ENCODE peak calls at places on chromosomes 13 and 19, in six cellular contexts. One of them, this sample, is unnamed.

GRCh38 chr13:22285867-22286632 is 615.2 kb downstream of the FGF9 start:
- DNase-seq in lung: no peak
- DNase-seq in fibroblast of pulmonary artery: no peak
- DNase-seq in epithelial cell of esophagus: no peak
- DNase-seq in thoracic aorta: no peak
- DNase-seq in psoas muscle: no peak
- DNase-seq in this sample: no peak

GRCh38 chr19:4067396-4068057 is 828 bp upstream of the ZBTB7A start:
- DNase-seq in psoas muscle: peak
- DNase-seq in thoracic aorta: no peak
- DNase-seq in epithelial cell of esophagus: no peak
- DNase-seq in fibroblast of pulmonary artery: no peak
- DNase-seq in lung: no peak
- DNase-seq in this sample: no peak

GRCh38 chr13:80977168-80977567 is 636.2 kb upstream of the SPRY2 start:
- DNase-seq in thoracic aorta: no peak
- DNase-seq in epithelial cell of esophagus: peak
- DNase-seq in lung: no peak
- DNase-seq in psoas muscle: no peak
- DNase-seq in fibroblast of pulmonary artery: no peak
- DNase-seq in this sample: no peak

GRCh38 chr13:36619535-36619934 is 54.3 kb upstream of the SERTM1 start:
- DNase-seq in lung: no peak
- DNase-seq in fibroblast of pulmonary artery: no peak
- DNase-seq in thoracic aorta: no peak
- DNase-seq in epithelial cell of esophagus: no peak
- DNase-seq in psoas muscle: no peak
- DNase-seq in this sample: no peak

GRCh38 chr13:89726690-89727435 is 1620.6 kb upstream of the MIR17HG start:
- DNase-seq in thoracic aorta: no peak
- DNase-seq in epithelial cell of esophagus: peak
- DNase-seq in lung: no peak
- DNase-seq in psoas muscle: no peak
- DNase-seq in fibroblast of pulmonary artery: peak
- DNase-seq in this sample: peak

GRCh38 chr13:89865331-89865833 is 1482.1 kb upstream of the MIR17HG start:
- DNase-seq in fibroblast of pulmonary artery: no peak
- DNase-seq in lung: no peak
- DNase-seq in thoracic aorta: no peak
- DNase-seq in psoas muscle: no peak
- DNase-seq in epithelial cell of esophagus: peak
- DNase-seq in this sample: no peak

GRCh38 chr19:52200044-52200443 is 10.2 kb downstream of the PPP2R1A start:
- DNase-seq in lung: no peak
- DNase-seq in fibroblast of pulmonary artery: peak
- DNase-seq in epithelial cell of esophagus: peak
- DNase-seq in psoas muscle: peak
- DNase-seq in thoracic aorta: peak
- DNase-seq in this sample: peak

GRCh38 chr19:17469092-17469370 is 1.3 kb upstream of the SLC27A1 start:
- DNase-seq in psoas muscle: no peak
- DNase-seq in thoracic aorta: no peak
- DNase-seq in lung: no peak
- DNase-seq in fibroblast of pulmonary artery: no peak
- DNase-seq in epithelial cell of esophagus: no peak
- DNase-seq in this sample: no peak

GRCh38 chr19:48826606-48827020 is 9.7 kb downstream of the HSD17B14 start:
- DNase-seq in lung: peak
- DNase-seq in thoracic aorta: no peak
- DNase-seq in psoas muscle: no peak
- DNase-seq in fibroblast of pulmonary artery: no peak
- DNase-seq in epithelial cell of esophagus: no peak
- DNase-seq in this sample: no peak

GRCh38 chr13:80131204-80131603 is 209.7 kb downstream of the SPRY2 start:
- DNase-seq in lung: peak
- DNase-seq in fibroblast of pulmonary artery: peak
- DNase-seq in thoracic aorta: peak
- DNase-seq in epithelial cell of esophagus: no peak
- DNase-seq in psoas muscle: peak
- DNase-seq in this sample: peak

GRCh38 chr13:87234981-87235380 is 436.2 kb upstream of the SLITRK5 start:
- DNase-seq in psoas muscle: no peak
- DNase-seq in fibroblast of pulmonary artery: peak
- DNase-seq in epithelial cell of esophagus: no peak
- DNase-seq in thoracic aorta: no peak
- DNase-seq in lung: no peak
- DNase-seq in this sample: peak

GRCh38 chr13:34208326-34208725 is 390.4 kb downstream of the RFC3 start:
- DNase-seq in thoracic aorta: no peak
- DNase-seq in lung: no peak
- DNase-seq in psoas muscle: no peak
- DNase-seq in fibroblast of pulmonary artery: no peak
- DNase-seq in epithelial cell of esophagus: no peak
- DNase-seq in this sample: peak

GRCh38 chr19:29271341-29271740 is 58.4 kb upstream of the UQCRFS1 start:
- DNase-seq in psoas muscle: no peak
- DNase-seq in lung: no peak
- DNase-seq in thoracic aorta: no peak
- DNase-seq in fibroblast of pulmonary artery: no peak
- DNase-seq in epithelial cell of esophagus: no peak
- DNase-seq in this sample: no peak

GRCh38 chr19:43820098-43820860 is 6.8 kb upstream of the ZNF283 start:
- DNase-seq in thoracic aorta: no peak
- DNase-seq in fibroblast of pulmonary artery: peak
- DNase-seq in lung: no peak
- DNase-seq in psoas muscle: peak
- DNase-seq in epithelial cell of esophagus: peak
- DNase-seq in this sample: peak

GRCh38 chr13:110509478-110509926 is 52.0 kb downstream of the RAB20 start:
- DNase-seq in psoas muscle: no peak
- DNase-seq in fibroblast of pulmonary artery: no peak
- DNase-seq in lung: no peak
- DNase-seq in epithelial cell of esophagus: no peak
- DNase-seq in thoracic aorta: no peak
- DNase-seq in this sample: no peak

GRCh38 chr19:31518216-31518615 is 169.0 kb upstream of the TSHZ3 start:
- DNase-seq in thoracic aorta: no peak
- DNase-seq in lung: no peak
- DNase-seq in psoas muscle: no peak
- DNase-seq in epithelial cell of esophagus: no peak
- DNase-seq in fibroblast of pulmonary artery: no peak
- DNase-seq in this sample: no peak

GRCh38 chr19:12749938-12750521 is 1.6 kb upstream of the BEST2 start:
- DNase-seq in fibroblast of pulmonary artery: peak
- DNase-seq in thoracic aorta: no peak
- DNase-seq in psoas muscle: no peak
- DNase-seq in epithelial cell of esophagus: peak
- DNase-seq in lung: no peak
- DNase-seq in this sample: peak

GRCh38 chr19:41619018-41619571 is 7.8 kb downstream of the CEACAM4 start:
- DNase-seq in psoas muscle: no peak
- DNase-seq in epithelial cell of esophagus: no peak
- DNase-seq in lung: no peak
- DNase-seq in fibroblast of pulmonary artery: no peak
- DNase-seq in thoracic aorta: no peak
- DNase-seq in this sample: no peak

GRCh38 chr13:76017861-76018556 is 381.9 kb downstream of the LMO7 start:
- DNase-seq in lung: no peak
- DNase-seq in fibroblast of pulmonary artery: no peak
- DNase-seq in psoas muscle: no peak
- DNase-seq in epithelial cell of esophagus: no peak
- DNase-seq in thoracic aorta: no peak
- DNase-seq in this sample: no peak

GRCh38 chr13:76014618-76015315 is 378.6 kb downstream of the LMO7 start:
- DNase-seq in psoas muscle: no peak
- DNase-seq in thoracic aorta: no peak
- DNase-seq in epithelial cell of esophagus: peak
- DNase-seq in fibroblast of pulmonary artery: peak
- DNase-seq in lung: no peak
- DNase-seq in this sample: peak

GRCh38 chr13:76019421-76020044 is 383.4 kb downstream of the LMO7 start:
- DNase-seq in lung: no peak
- DNase-seq in epithelial cell of esophagus: peak
- DNase-seq in thoracic aorta: no peak
- DNase-seq in psoas muscle: no peak
- DNase-seq in fibroblast of pulmonary artery: no peak
- DNase-seq in this sample: no peak

GRCh38 chr13:76020421-76020955 is 384.4 kb downstream of the LMO7 start:
- DNase-seq in thoracic aorta: no peak
- DNase-seq in fibroblast of pulmonary artery: no peak
- DNase-seq in epithelial cell of esophagus: no peak
- DNase-seq in psoas muscle: no peak
- DNase-seq in lung: no peak
- DNase-seq in this sample: no peak

GRCh38 chr13:76016799-76017198 is 380.7 kb downstream of the LMO7 start:
- DNase-seq in thoracic aorta: no peak
- DNase-seq in lung: no peak
- DNase-seq in fibroblast of pulmonary artery: peak
- DNase-seq in psoas muscle: no peak
- DNase-seq in epithelial cell of esophagus: peak
- DNase-seq in this sample: peak
- TF ChIP-seq CTCF in thoracic aorta: no peak
- TF ChIP-seq CTCF in lung: no peak
- TF ChIP-seq CTCF in fibroblast of pulmonary artery: peak
- TF ChIP-seq CTCF in psoas muscle: no peak
- TF ChIP-seq CTCF in epithelial cell of esophagus: peak
- TF ChIP-seq CTCF in this sample: peak

DNA sequence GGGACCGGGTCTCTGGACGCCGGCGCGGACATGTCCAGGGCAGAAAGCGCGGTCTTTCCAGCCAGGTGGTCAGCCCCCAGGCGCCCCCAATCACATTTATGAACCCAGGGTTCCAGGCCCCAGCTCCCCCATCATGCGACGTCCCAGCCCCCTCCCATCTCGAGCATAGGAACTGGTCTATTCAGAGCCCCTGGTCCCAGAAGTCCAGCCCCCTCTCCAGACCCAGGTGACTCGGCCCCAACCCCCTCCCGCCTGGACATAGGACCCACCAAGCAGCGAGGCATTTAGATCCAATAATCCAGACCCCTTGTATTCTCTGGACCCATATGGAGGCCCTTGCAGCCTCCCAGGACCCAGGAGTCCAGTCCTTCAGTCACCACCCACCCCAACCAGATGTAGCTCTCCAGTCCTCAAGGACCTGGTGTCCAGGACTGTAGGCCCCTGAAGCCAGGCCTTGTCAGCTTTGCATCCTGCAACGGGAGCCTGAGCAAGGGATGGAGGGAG is 501 bp downstream of the APLP1 start:
- DNase-seq in fibroblast of pulmonary artery: no peak
- DNase-seq in epithelial cell of esophagus: no peak
- DNase-seq in psoas muscle: no peak
- DNase-seq in thoracic aorta: no peak
- DNase-seq in lung: no peak
- DNase-seq in this sample: no peak
- H3K4me3 ChIP-seq in fibroblast of pulmonary artery: peak
- H3K4me3 ChIP-seq in epithelial cell of esophagus: no peak
- H3K4me3 ChIP-seq in psoas muscle: peak
- H3K4me3 ChIP-seq in thoracic aorta: peak
- H3K4me3 ChIP-seq in lung: no peak
- H3K4me3 ChIP-seq in this sample: peak

GRCh38 chr19:10500247-10500592 is 2.9 kb downstream of the KEAP1 start:
- DNase-seq in thoracic aorta: no peak
- DNase-seq in psoas muscle: no peak
- DNase-seq in epithelial cell of esophagus: no peak
- DNase-seq in fibroblast of pulmonary artery: no peak
- DNase-seq in lung: no peak
- DNase-seq in this sample: no peak

GRCh38 chr19:10501971-10502523 is 1.1 kb downstream of the KEAP1 start:
- DNase-seq in fibroblast of pulmonary artery: peak
- DNase-seq in lung: peak
- DNase-seq in psoas muscle: peak
- DNase-seq in thoracic aorta: peak
- DNase-seq in epithelial cell of esophagus: peak
- DNase-seq in this sample: no peak

GRCh38 chr19:10503002-10503789 is at the start of gene KEAP1:
- DNase-seq in psoas muscle: no peak
- DNase-seq in thoracic aorta: no peak
- DNase-seq in lung: peak
- DNase-seq in epithelial cell of esophagus: peak
- DNase-seq in fibroblast of pulmonary artery: peak
- DNase-seq in this sample: peak

GRCh38 chr19:10499550-10500246 is 3.5 kb downstream of the KEAP1 start:
- DNase-seq in thoracic aorta: no peak
- DNase-seq in lung: no peak
- DNase-seq in psoas muscle: no peak
- DNase-seq in fibroblast of pulmonary artery: no peak
- DNase-seq in epithelial cell of esophagus: no peak
- DNase-seq in this sample: no peak

DNA sequence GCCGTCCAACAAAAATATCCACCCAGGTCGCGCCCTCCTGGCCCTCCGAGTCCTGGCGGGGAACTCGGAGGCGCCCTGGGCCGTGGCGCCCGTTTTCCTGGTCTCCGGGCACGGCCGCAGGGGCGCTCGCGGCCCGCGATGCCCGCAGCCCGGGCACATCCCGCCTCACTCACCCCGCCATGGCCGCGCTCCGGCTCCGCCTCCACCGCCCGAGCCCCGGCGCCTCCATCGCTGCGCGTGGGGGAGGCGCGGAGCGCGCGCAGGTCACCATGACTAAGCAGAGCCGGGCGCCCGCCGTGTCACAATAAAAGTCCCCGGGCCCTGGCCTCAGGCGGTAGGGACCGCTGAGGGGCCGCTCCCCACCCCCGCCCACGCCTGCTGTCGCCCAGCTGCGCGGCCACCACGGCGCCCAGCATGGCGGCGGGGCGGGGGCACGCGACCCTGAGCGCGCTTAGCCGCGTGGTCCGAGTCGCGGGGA is 593 bp downstream of the KEAP1 start:
- DNase-seq in psoas muscle: peak
- DNase-seq in lung: peak
- DNase-seq in epithelial cell of esophagus: peak
- DNase-seq in thoracic aorta: peak
- DNase-seq in fibroblast of pulmonary artery: peak
- DNase-seq in this sample: peak
- TF ChIP-seq CTCF in psoas muscle: no peak
- TF ChIP-seq CTCF in lung: no peak
- TF ChIP-seq CTCF in epithelial cell of esophagus: no peak
- TF ChIP-seq CTCF in thoracic aorta: no peak
- TF ChIP-seq CTCF in fibroblast of pulmonary artery: no peak
- TF ChIP-seq CTCF in this sample: no peak

GRCh38 chr19:47022140-47022536 is 2.5 kb downstream of the NPAS1 start:
- DNase-seq in lung: no peak
- DNase-seq in fibroblast of pulmonary artery: no peak
- DNase-seq in epithelial cell of esophagus: no peak
- DNase-seq in psoas muscle: no peak
- DNase-seq in thoracic aorta: no peak
- DNase-seq in this sample: no peak

GRCh38 chr19:47019431-47020041 is at the start of gene NPAS1:
- DNase-seq in fibroblast of pulmonary artery: no peak
- DNase-seq in psoas muscle: no peak
- DNase-seq in epithelial cell of esophagus: no peak
- DNase-seq in lung: no peak
- DNase-seq in thoracic aorta: no peak
- DNase-seq in this sample: no peak

GRCh38 chr19:47020132-47020805 is 632 bp downstream of the NPAS1 start:
- DNase-seq in thoracic aorta: no peak
- DNase-seq in fibroblast of pulmonary artery: no peak
- DNase-seq in epithelial cell of esophagus: no peak
- DNase-seq in lung: no peak
- DNase-seq in psoas muscle: no peak
- DNase-seq in this sample: no peak

GRCh38 chr19:47021536-47022139 is 2.0 kb downstream of the NPAS1 start:
- DNase-seq in fibroblast of pulmonary artery: no peak
- DNase-seq in epithelial cell of esophagus: no peak
- DNase-seq in psoas muscle: no peak
- DNase-seq in thoracic aorta: no peak
- DNase-seq in lung: no peak
- DNase-seq in this sample: no peak

GRCh38 chr19:47020992-47021496 is 1.4 kb downstream of the NPAS1 start:
- DNase-seq in fibroblast of pulmonary artery: peak
- DNase-seq in thoracic aorta: no peak
- DNase-seq in epithelial cell of esophagus: no peak
- DNase-seq in psoas muscle: no peak
- DNase-seq in lung: no peak
- DNase-seq in this sample: peak
- H3K4me3 ChIP-seq in fibroblast of pulmonary artery: peak
- H3K4me3 ChIP-seq in thoracic aorta: peak
- H3K4me3 ChIP-seq in epithelial cell of esophagus: peak
- H3K4me3 ChIP-seq in psoas muscle: peak
- H3K4me3 ChIP-seq in lung: no peak
- H3K4me3 ChIP-seq in this sample: peak